ENCODE peak calls at places on chromosomes 1 and 21, in six cellular contexts. Q is SK-N-SH, U is heart left ventricle, T is K562, M is body of pancreas, K is cardiac muscle cell. I is an unnamed sample.

GRCh38 chr1:97277891-97278662 is 556.5 kb downstream of the PTBP2 start:
- DNase-seq in Q (no peak), U (no peak), T (no peak), M (no peak), K (peak; percentile 75), I (no peak)

GRCh38 chr1:25246600-25247023 is 642 bp downstream of the RSRP1 start:
- DNase-seq in Q (peak; percentile 28), U (no peak), T (no peak), M (peak; percentile 40), K (no peak), I (no peak)

GRCh38 chr21:42997053-42997452 is 22.7 kb downstream of the PKNOX1 start:
- DNase-seq in Q (no peak), U (peak; percentile 52), T (no peak), M (peak; percentile 32), K (peak; percentile 96), I (no peak)

GRCh38 chr1:38451541-38451993 is 405.0 kb upstream of the POU3F1 start:
- DNase-seq in Q (no peak), U (no peak), T (no peak), M (no peak), K (peak; percentile 37), I (no peak)

GRCh38 chr1:86522230-86522629 is 24.6 kb upstream of the CLCA4 start:
- DNase-seq in Q (no peak), U (no peak), T (no peak), M (no peak), K (no peak), I (no peak)

GRCh38 chr21:41817228-41817627 is 50.4 kb upstream of the RIPK4 start:
- DNase-seq in Q (peak; percentile 72), U (no peak), T (peak; percentile 79), M (peak; percentile 79), K (peak; percentile 65), I (peak; percentile 76)

GRCh38 chr1:157540852-157541251 is 11.5 kb downstream of the FCRL5 start:
- DNase-seq in Q (no peak), U (no peak), T (no peak), M (no peak), K (no peak), I (no peak)

GRCh38 chr1:186183970-186184628 is 191.0 kb downstream of the TPR start:
- DNase-seq in Q (no peak), U (no peak), T (no peak), M (no peak), K (no peak), I (no peak)

GRCh38 chr1:68442006-68442405 is 7.7 kb downstream of the RPE65 start:
- DNase-seq in Q (no peak), U (no peak), T (no peak), M (no peak), K (no peak), I (peak; percentile 22)

GRCh38 chr1:236471653-236472052 is 52.1 kb upstream of the LGALS8 start:
- DNase-seq in Q (no peak), U (no peak), T (no peak), M (no peak), K (no peak), I (no peak)

GRCh38 chr1:219415915-219416314 is 197.0 kb downstream of the ZC3H11B start:
- DNase-seq in Q (no peak), U (no peak), T (no peak), M (no peak), K (no peak), I (no peak)

GRCh38 chr1:2300851-2301606 is 72.9 kb downstream of the SKI start:
- DNase-seq in Q (no peak), U (peak; percentile 89), T (no peak), M (peak; percentile 54), K (peak; percentile 73), I (no peak)

GRCh38 chr1:26035959-26036755 is 9.8 kb downstream of the SLC30A2 start:
- DNase-seq in Q (peak; percentile 95), U (peak; percentile 86), T (peak; percentile 91), M (peak; percentile 97), K (peak; percentile 75), I (peak; percentile 84)

GRCh38 chr1:34590211-34590623 is 164.6 kb upstream of the GJB5 start:
- DNase-seq in Q (peak; percentile 43), U (no peak), T (no peak), M (peak; percentile 6), K (no peak), I (no peak)

GRCh38 chr1:199551967-199552565 is 475.4 kb upstream of the NR5A2 start:
- DNase-seq in Q (peak; percentile 47), U (no peak), T (peak; percentile 21), M (peak; percentile 53), K (peak; percentile 83), I (peak; percentile 81)

GRCh38 chr1:162316187-162316586 is 60.5 kb downstream of the SPATA46 start:
- DNase-seq in Q (no peak), U (no peak), T (no peak), M (no peak), K (no peak), I (no peak)

GRCh38 chr21:45979141-45979631 is 2.4 kb upstream of the COL6A1 start:
- DNase-seq in Q (peak; percentile 18), U (peak; percentile 23), T (no peak), M (no peak), K (no peak), I (peak; percentile 52)

GRCh38 chr1:234613128-234613875 is 3.3 kb upstream of the IRF2BP2 start:
- DNase-seq in Q (no peak), U (no peak), T (no peak), M (no peak), K (peak; percentile 95), I (no peak)
- H3K4me3 ChIP-seq in Q (peak overlapping the region; percentile 42), U (peak overlapping the region; percentile 64), T (peak overlapping the region; percentile 10), M (no peak overlapping the region), K (no peak overlapping the region), I (peak overlapping the region; percentile 82)

GRCh38 chr1:226640737-226641136 is 92.2 kb downstream of the STUM start:
- DNase-seq in Q (no peak), U (no peak), T (no peak), M (no peak), K (no peak), I (no peak)
- H3K9me3 ChIP-seq in Q (no peaks in the 10 kb centered on the region), U (no peaks in the 10 kb centered on the region), T (no peaks in the 10 kb centered on the region), M (no peaks in the 10 kb centered on the region), K (no peaks in the 10 kb centered on the region), I (no peaks in the 10 kb centered on the region)

DNA sequence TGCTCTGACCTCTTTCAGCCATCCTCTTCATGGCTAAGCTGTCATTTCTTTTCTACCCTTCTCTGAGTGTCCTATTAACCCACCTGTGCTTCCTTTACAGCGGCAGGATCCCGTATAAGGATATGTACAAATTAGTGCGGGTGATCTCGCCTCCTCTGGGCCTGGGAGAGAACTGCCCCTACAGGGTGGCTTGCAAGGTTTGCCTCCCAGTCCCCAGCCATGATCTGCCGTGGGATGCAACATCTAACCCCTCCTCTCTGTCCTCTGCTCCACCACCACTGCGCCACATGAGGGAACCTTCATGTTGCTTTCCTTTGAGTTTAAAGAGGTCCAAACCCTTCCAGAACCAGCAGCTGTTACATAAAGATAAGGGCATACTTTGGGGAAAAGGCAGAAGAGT is 282.2 kb downstream of the ZNF648 start:
- DNase-seq in Q (no peak), U (no peak), T (no peak), M (no peak), K (no peak), I (no peak)
- H3K4me3 ChIP-seq in Q (no peak overlapping the region), U (no peak overlapping the region), T (no peak overlapping the region), M (no peak overlapping the region), K (no peak overlapping the region), I (no peak overlapping the region)

DNA sequence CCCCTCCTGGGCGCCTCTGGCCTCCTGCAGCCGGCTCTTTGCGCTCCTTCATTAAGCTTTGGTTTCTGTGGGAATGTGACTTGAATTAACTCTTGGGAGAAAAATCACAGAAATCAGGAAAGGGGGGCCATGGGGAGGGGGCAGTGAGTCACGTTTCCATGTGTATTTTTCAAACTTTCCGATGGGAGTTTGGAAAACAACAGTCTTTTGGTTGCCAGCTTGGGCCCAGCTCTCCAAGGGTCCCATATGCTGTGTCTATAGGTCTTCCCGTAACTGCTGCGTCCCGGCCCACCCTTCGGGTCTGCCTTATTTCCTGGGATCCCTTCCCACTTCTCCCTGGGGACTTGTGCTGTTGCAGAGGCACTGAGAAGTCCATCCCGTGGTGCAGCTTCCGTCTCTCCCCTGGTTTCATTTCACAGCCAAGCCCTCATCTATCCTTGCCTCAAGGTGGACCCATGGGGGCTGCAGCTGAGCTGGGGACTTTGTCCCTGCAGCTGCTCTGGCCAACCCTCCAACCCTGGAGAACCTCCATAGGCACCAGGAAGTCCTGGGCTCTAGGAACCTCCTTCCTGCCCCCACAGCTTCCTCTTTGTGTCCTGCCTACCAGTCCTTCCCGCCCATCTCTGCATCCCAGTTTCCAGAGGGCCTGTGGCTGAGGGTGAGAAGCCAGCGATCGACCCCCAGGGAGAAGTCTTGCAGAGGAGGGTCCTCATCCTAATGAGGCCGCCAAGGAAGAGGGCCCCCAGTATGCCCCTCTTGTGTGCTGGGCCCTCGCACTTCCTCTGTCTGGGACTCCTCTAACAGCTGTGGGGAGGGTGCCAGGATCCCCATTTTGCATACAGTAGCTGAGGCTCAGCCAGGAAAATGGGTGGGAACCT is 11.6 kb upstream of the LMNA start:
- DNase-seq in Q (no peak), U (no peak), T (no peak), M (no peak), K (peak; percentile 54), I (no peak)
- H3K9me3 ChIP-seq in Q (no peaks in the 10 kb centered on the region), U (no peaks in the 10 kb centered on the region), T (no peaks in the 10 kb centered on the region), M (no peaks in the 10 kb centered on the region), K (no peaks in the 10 kb centered on the region), I (no peaks in the 10 kb centered on the region)

GRCh38 chr1:89394851-89395250 is 31.0 kb downstream of the GBP6 start:
- DNase-seq in Q (no peak), U (no peak), T (no peak), M (no peak), K (no peak), I (no peak)

GRCh38 chr1:89390707-89391106 is 26.8 kb downstream of the GBP6 start:
- DNase-seq in Q (no peak), U (no peak), T (no peak), M (no peak), K (no peak), I (no peak)
- H3K4me3 ChIP-seq in Q (no peak overlapping the region), U (no peak overlapping the region), T (no peak overlapping the region), M (no peak overlapping the region), K (no peak overlapping the region), I (no peak overlapping the region)

I was measured in WERI-Rb-1.